ENCODE peak calls at places on chromosomes 1 and 21, in five cellular contexts. One of them, this sample, is unnamed.

GRCh38 chr21:36395353-36396111 is 10.3 kb downstream of the CHAF1B start:
- DNase-seq in cardiac muscle cell: no peak
- DNase-seq in sigmoid colon: peak; percentile 27
- DNase-seq in heart left ventricle: no peak
- DNase-seq in ovary: no peak
- DNase-seq in this sample: no peak

GRCh38 chr1:160590488-160590887 is 11.2 kb upstream of the CD84 start:
- DNase-seq in cardiac muscle cell: no peak
- DNase-seq in heart left ventricle: no peak
- DNase-seq in ovary: no peak
- DNase-seq in sigmoid colon: no peak
- DNase-seq in this sample: no peak

GRCh38 chr1:172460177-172460576 is 16.3 kb upstream of the PIGC start:
- DNase-seq in ovary: no peak
- DNase-seq in cardiac muscle cell: no peak
- DNase-seq in sigmoid colon: no peak
- DNase-seq in heart left ventricle: no peak
- DNase-seq in this sample: no peak

GRCh38 chr1:115929846-115930245 is 46.5 kb upstream of the SLC22A15 start:
- DNase-seq in heart left ventricle: no peak
- DNase-seq in sigmoid colon: no peak
- DNase-seq in ovary: no peak
- DNase-seq in cardiac muscle cell: peak; percentile 85
- DNase-seq in this sample: no peak

GRCh38 chr1:27940297-27940696 is 5.5 kb downstream of the SMPDL3B start:
- DNase-seq in sigmoid colon: no peak
- DNase-seq in ovary: no peak
- DNase-seq in cardiac muscle cell: no peak
- DNase-seq in heart left ventricle: no peak
- DNase-seq in this sample: no peak

GRCh38 chr21:27047331-27048314 is 80.7 kb upstream of the ADAMTS5 start:
- DNase-seq in cardiac muscle cell: no peak
- DNase-seq in heart left ventricle: no peak
- DNase-seq in sigmoid colon: no peak
- DNase-seq in ovary: no peak
- DNase-seq in this sample: no peak

GRCh38 chr1:43531906-43532584 is 1.4 kb downstream of the PTPRF start:
- DNase-seq in ovary: no peak
- DNase-seq in heart left ventricle: no peak
- DNase-seq in sigmoid colon: no peak
- DNase-seq in cardiac muscle cell: no peak
- DNase-seq in this sample: no peak

GRCh38 chr1:151620286-151620685 is 8.4 kb downstream of the SNX27 start:
- DNase-seq in heart left ventricle: no peak
- DNase-seq in cardiac muscle cell: peak; percentile 59
- DNase-seq in sigmoid colon: no peak
- DNase-seq in ovary: no peak
- DNase-seq in this sample: no peak

GRCh38 chr1:201433609-201434008 is 12.1 kb upstream of the TNNI1 start:
- DNase-seq in ovary: no peak
- DNase-seq in sigmoid colon: no peak
- DNase-seq in cardiac muscle cell: no peak
- DNase-seq in heart left ventricle: no peak
- DNase-seq in this sample: no peak

GRCh38 chr1:87778896-87779295 is 450.2 kb downstream of the LMO4 start:
- DNase-seq in ovary: no peak
- DNase-seq in cardiac muscle cell: no peak
- DNase-seq in heart left ventricle: no peak
- DNase-seq in sigmoid colon: no peak
- DNase-seq in this sample: peak; percentile 7

GRCh38 chr1:151282883-151283725 is 1.0 kb downstream of the ZNF687 start:
- DNase-seq in heart left ventricle: peak; percentile 70
- DNase-seq in cardiac muscle cell: peak; percentile 15
- DNase-seq in sigmoid colon: peak; percentile 79
- DNase-seq in ovary: peak; percentile 64
- DNase-seq in this sample: no peak

GRCh38 chr1:62358974-62359373 is 39.7 kb upstream of the KANK4 start:
- DNase-seq in ovary: no peak
- DNase-seq in cardiac muscle cell: no peak
- DNase-seq in heart left ventricle: no peak
- DNase-seq in sigmoid colon: no peak
- DNase-seq in this sample: no peak

GRCh38 chr1:111952258-111952657 is 37.2 kb downstream of the KCND3 start:
- DNase-seq in heart left ventricle: no peak
- DNase-seq in cardiac muscle cell: no peak
- DNase-seq in ovary: no peak
- DNase-seq in sigmoid colon: no peak
- DNase-seq in this sample: no peak

GRCh38 chr1:66505671-66506392 is 28.1 kb upstream of the SGIP1 start:
- DNase-seq in heart left ventricle: no peak
- DNase-seq in cardiac muscle cell: peak; percentile 29
- DNase-seq in ovary: no peak
- DNase-seq in sigmoid colon: no peak
- DNase-seq in this sample: peak; percentile 93

GRCh38 chr1:117675907-117676430 is 70.1 kb downstream of the TENT5C start:
- DNase-seq in cardiac muscle cell: no peak
- DNase-seq in sigmoid colon: no peak
- DNase-seq in ovary: no peak
- DNase-seq in heart left ventricle: no peak
- DNase-seq in this sample: no peak

GRCh38 chr1:151819951-151820623 is 11.5 kb downstream of the RORC start:
- DNase-seq in heart left ventricle: no peak
- DNase-seq in ovary: no peak
- DNase-seq in cardiac muscle cell: no peak
- DNase-seq in sigmoid colon: no peak
- DNase-seq in this sample: no peak

GRCh38 chr1:77282866-77283539 is 1.2 kb downstream of the AK5 start:
- DNase-seq in ovary: no peak
- DNase-seq in heart left ventricle: peak; percentile 37
- DNase-seq in cardiac muscle cell: peak; percentile 23
- DNase-seq in sigmoid colon: no peak
- DNase-seq in this sample: no peak

GRCh38 chr1:235011599-235012435 is 116.8 kb downstream of the TOMM20 start:
- DNase-seq in sigmoid colon: peak; percentile 86
- DNase-seq in heart left ventricle: peak; percentile 82
- DNase-seq in ovary: no peak
- DNase-seq in cardiac muscle cell: peak; percentile 94
- DNase-seq in this sample: peak; percentile 100

GRCh38 chr1:38197566-38197965 is 151.0 kb upstream of the POU3F1 start:
- DNase-seq in cardiac muscle cell: no peak
- DNase-seq in sigmoid colon: no peak
- DNase-seq in heart left ventricle: no peak
- DNase-seq in ovary: no peak
- DNase-seq in this sample: no peak

GRCh38 chr1:59768752-59769411 is 45.9 kb upstream of the HOOK1 start:
- DNase-seq in sigmoid colon: no peak
- DNase-seq in ovary: no peak
- DNase-seq in heart left ventricle: no peak
- DNase-seq in cardiac muscle cell: no peak
- DNase-seq in this sample: no peak

GRCh38 chr21:26120833-26121232 is 49.7 kb downstream of the APP start:
- DNase-seq in heart left ventricle: no peak
- DNase-seq in cardiac muscle cell: peak; percentile 55
- DNase-seq in ovary: no peak
- DNase-seq in sigmoid colon: no peak
- DNase-seq in this sample: no peak

GRCh38 chr1:14945132-14946010 is 208.2 kb upstream of the TMEM51 start:
- DNase-seq in cardiac muscle cell: peak; percentile 88
- DNase-seq in sigmoid colon: peak; percentile 88
- DNase-seq in ovary: peak; percentile 86
- DNase-seq in heart left ventricle: peak; percentile 65
- DNase-seq in this sample: no peak

GRCh38 chr1:76337777-76338176 is 263.2 kb downstream of the ST6GALNAC3 start:
- DNase-seq in ovary: no peak
- DNase-seq in heart left ventricle: no peak
- DNase-seq in sigmoid colon: no peak
- DNase-seq in cardiac muscle cell: no peak
- DNase-seq in this sample: no peak

GRCh38 chr1:29983366-29983765 is 740.0 kb downstream of the MATN1 start:
- DNase-seq in ovary: no peak
- DNase-seq in sigmoid colon: no peak
- DNase-seq in heart left ventricle: no peak
- DNase-seq in cardiac muscle cell: no peak
- DNase-seq in this sample: no peak

GRCh38 chr1:93628682-93629081 is 53.0 kb downstream of the BCAR3 start:
- DNase-seq in heart left ventricle: no peak
- DNase-seq in cardiac muscle cell: no peak
- DNase-seq in sigmoid colon: no peak
- DNase-seq in ovary: no peak
- DNase-seq in this sample: no peak

GRCh38 chr1:239995281-239995680 is 96.4 kb upstream of the FMN2 start:
- DNase-seq in ovary: no peak
- DNase-seq in heart left ventricle: no peak
- DNase-seq in sigmoid colon: no peak
- DNase-seq in cardiac muscle cell: no peak
- DNase-seq in this sample: no peak

GRCh38 chr1:56686171-56686570 is 41.1 kb downstream of the PRKAA2 start:
- DNase-seq in ovary: no peak
- DNase-seq in sigmoid colon: no peak
- DNase-seq in cardiac muscle cell: no peak
- DNase-seq in heart left ventricle: no peak
- DNase-seq in this sample: no peak

GRCh38 chr1:60894121-60894520 is 188.2 kb upstream of the NFIA start:
- DNase-seq in heart left ventricle: no peak
- DNase-seq in cardiac muscle cell: no peak
- DNase-seq in sigmoid colon: no peak
- DNase-seq in ovary: no peak
- DNase-seq in this sample: no peak

GRCh38 chr1:25922064-25922632 is 15.9 kb upstream of the STMN1 start:
- DNase-seq in sigmoid colon: no peak
- DNase-seq in heart left ventricle: no peak
- DNase-seq in cardiac muscle cell: no peak
- DNase-seq in ovary: no peak
- DNase-seq in this sample: no peak

GRCh38 chr21:16280731-16281130 is 550.9 kb downstream of the USP25 start:
- DNase-seq in cardiac muscle cell: peak; percentile 19
- DNase-seq in sigmoid colon: no peak
- DNase-seq in ovary: no peak
- DNase-seq in heart left ventricle: no peak
- DNase-seq in this sample: no peak

GRCh38 chr1:2637472-2637871 is 4.7 kb upstream of the MMEL1 start:
- DNase-seq in sigmoid colon: peak; percentile 37
- DNase-seq in heart left ventricle: peak; percentile 27
- DNase-seq in cardiac muscle cell: no peak
- DNase-seq in ovary: no peak
- DNase-seq in this sample: no peak

GRCh38 chr1:151993084-151993733 is 450 bp downstream of the S100A10 start:
- DNase-seq in ovary: peak; percentile 59
- DNase-seq in sigmoid colon: peak; percentile 70
- DNase-seq in heart left ventricle: peak; percentile 69
- DNase-seq in cardiac muscle cell: peak; percentile 29
- DNase-seq in this sample: no peak

GRCh38 chr1:37133276-37134145 is 99.2 kb upstream of the GRIK3 start:
- DNase-seq in ovary: no peak
- DNase-seq in cardiac muscle cell: no peak
- DNase-seq in sigmoid colon: no peak
- DNase-seq in heart left ventricle: no peak
- DNase-seq in this sample: no peak

GRCh38 chr1:40394456-40395172 is 21.1 kb downstream of the SMAP2 start:
- DNase-seq in sigmoid colon: no peak
- DNase-seq in heart left ventricle: no peak
- DNase-seq in cardiac muscle cell: peak; percentile 28
- DNase-seq in ovary: no peak
- DNase-seq in this sample: no peak

GRCh38 chr1:40396420-40396819 is 22.9 kb downstream of the SMAP2 start:
- DNase-seq in heart left ventricle: no peak
- DNase-seq in cardiac muscle cell: no peak
- DNase-seq in sigmoid colon: no peak
- DNase-seq in ovary: no peak
- DNase-seq in this sample: no peak

GRCh38 chr1:40399984-40400704 is 26.6 kb downstream of the SMAP2 start:
- DNase-seq in heart left ventricle: no peak
- DNase-seq in ovary: no peak
- DNase-seq in cardiac muscle cell: no peak
- DNase-seq in sigmoid colon: no peak
- DNase-seq in this sample: no peak

GRCh38 chr1:40395211-40396175 is 22.0 kb downstream of the SMAP2 start:
- DNase-seq in cardiac muscle cell: no peak
- DNase-seq in heart left ventricle: no peak
- DNase-seq in ovary: no peak
- DNase-seq in sigmoid colon: no peak
- DNase-seq in this sample: no peak

GRCh38 chr1:40397258-40397657 is 23.7 kb downstream of the SMAP2 start:
- DNase-seq in ovary: no peak
- DNase-seq in cardiac muscle cell: no peak
- DNase-seq in sigmoid colon: no peak
- DNase-seq in heart left ventricle: no peak
- DNase-seq in this sample: no peak
- H3K36me3 ChIP-seq in ovary: no peaks in the 10 kb centered on the region
- H3K36me3 ChIP-seq in cardiac muscle cell: no peaks in the 10 kb centered on the region
- H3K36me3 ChIP-seq in sigmoid colon: no peaks in the 10 kb centered on the region
- H3K36me3 ChIP-seq in heart left ventricle: no peaks in the 10 kb centered on the region
- H3K36me3 ChIP-seq in this sample: no peaks in the 10 kb centered on the region

DNA sequence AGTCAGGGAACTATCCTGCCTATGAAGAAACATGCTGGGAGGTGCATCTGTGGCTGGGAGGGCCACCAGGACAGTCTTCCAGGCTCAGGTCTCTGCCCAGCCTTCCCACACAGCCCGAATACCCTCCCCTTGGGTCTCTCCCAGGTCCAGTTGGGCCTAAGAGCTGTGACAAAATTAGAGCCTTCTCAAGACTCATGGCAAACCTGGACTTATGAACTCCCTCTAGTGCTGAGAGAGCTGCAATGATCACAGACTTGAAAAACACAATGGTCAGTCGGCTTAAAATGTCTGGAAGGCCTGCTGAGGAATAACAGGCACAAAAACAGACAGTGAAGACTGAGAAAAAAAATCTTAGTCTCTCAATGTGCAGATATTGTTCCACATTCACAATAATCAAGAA is 325.1 kb downstream of the BRINP2 start:
- DNase-seq in cardiac muscle cell: no peak
- DNase-seq in sigmoid colon: no peak
- DNase-seq in ovary: no peak
- DNase-seq in heart left ventricle: no peak
- DNase-seq in this sample: no peak
- TF ChIP-seq CTCF in cardiac muscle cell: no peak
- TF ChIP-seq CTCF in sigmoid colon: no peak
- TF ChIP-seq CTCF in ovary: no peak
- TF ChIP-seq CTCF in heart left ventricle: no peak
- TF ChIP-seq CTCF in this sample: no peak

DNA sequence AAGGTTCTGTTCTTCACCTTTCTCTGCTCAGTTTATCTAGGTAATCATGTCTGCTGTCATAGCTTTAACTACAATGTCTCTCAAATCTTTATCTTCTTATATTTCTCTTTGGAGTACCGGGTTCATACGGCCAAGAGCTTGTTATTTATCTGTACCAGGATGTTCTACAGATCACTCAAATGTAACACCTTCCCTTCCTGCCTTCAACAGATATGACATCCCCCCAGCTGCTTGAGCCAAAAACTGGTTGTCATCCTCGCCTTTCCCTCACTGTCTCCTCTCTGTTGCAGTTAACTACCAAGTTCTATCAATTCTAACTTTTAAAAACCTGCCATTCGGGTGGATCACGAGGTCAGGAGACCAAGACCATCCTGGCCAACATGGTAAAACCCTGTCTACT is 148.9 kb downstream of the PHTF1 start:
- DNase-seq in sigmoid colon: no peak
- DNase-seq in heart left ventricle: no peak
- DNase-seq in cardiac muscle cell: no peak
- DNase-seq in ovary: no peak
- DNase-seq in this sample: no peak
- H3K36me3 ChIP-seq in sigmoid colon: no peaks in the 10 kb centered on the region
- H3K36me3 ChIP-seq in heart left ventricle: no peaks in the 10 kb centered on the region
- H3K36me3 ChIP-seq in cardiac muscle cell: no peaks in the 10 kb centered on the region
- H3K36me3 ChIP-seq in ovary: no peaks in the 10 kb centered on the region
- H3K36me3 ChIP-seq in this sample: no peaks in the 10 kb centered on the region

GRCh38 chr21:45270306-45270821 is 17.3 kb downstream of the POFUT2 start:
- DNase-seq in cardiac muscle cell: no peak
- DNase-seq in ovary: peak; percentile 25
- DNase-seq in heart left ventricle: peak; percentile 36
- DNase-seq in sigmoid colon: peak; percentile 46
- DNase-seq in this sample: no peak
- TF ChIP-seq CTCF in cardiac muscle cell: peak; percentile 18
- TF ChIP-seq CTCF in ovary: no peak
- TF ChIP-seq CTCF in heart left ventricle: no peak
- TF ChIP-seq CTCF in sigmoid colon: no peak
- TF ChIP-seq CTCF in this sample: peak; percentile 9